ENCODE peak calls at places on chromosome 1, in ten cellular contexts. D, E, T, O, K, W, F, M, B and Q are unnamed samples.

GRCh38 chr1:6118415-6118814 is 61.7 kb downstream of the CHD5 start:
- DNase-seq in D (no peak), E (no peak), T (no peak), O (no peak), K (peak; percentile 12), W (no peak), F (peak; percentile 44), M (no peak), B (no peak), Q (no peak)

GRCh38 chr1:80417651-80418050 is 1383.1 kb upstream of the ADGRL2 start:
- DNase-seq in D (no peak), E (no peak), T (no peak), O (no peak), K (peak; percentile 78), W (no peak), F (peak; percentile 83), M (no peak), B (no peak), Q (no peak)

GRCh38 chr1:70314706-70315304 is 39.7 kb downstream of the ANKRD13C start:
- DNase-seq in D (no peak), E (no peak), T (no peak), O (no peak), K (no peak), W (no peak), F (no peak), M (no peak), B (no peak), Q (no peak)

GRCh38 chr1:92708368-92708950 is 76.4 kb downstream of the EVI5 start:
- DNase-seq in D (no peak), E (no peak), T (no peak), O (no peak), K (peak; percentile 31), W (no peak), F (no peak), M (no peak), B (no peak), Q (no peak)

GRCh38 chr1:161733526-161733925 is 12.2 kb downstream of the FCRLB start:
- DNase-seq in D (peak; percentile 67), E (no peak), T (no peak), O (no peak), K (peak; percentile 89), W (no peak), F (peak; percentile 96), M (no peak), B (no peak), Q (peak; percentile 68)

GRCh38 chr1:96075704-96076455 is 645.7 kb upstream of the PTBP2 start:
- DNase-seq in D (peak; percentile 4), E (no peak), T (no peak), O (no peak), K (peak; percentile 4), W (no peak), F (no peak), M (no peak), B (no peak), Q (no peak)

GRCh38 chr1:57724535-57724934 is 300.7 kb upstream of the DAB1 start:
- DNase-seq in D (no peak), E (no peak), T (no peak), O (no peak), K (no peak), W (no peak), F (no peak), M (no peak), B (no peak), Q (no peak)

GRCh38 chr1:79507770-79508169 is 501.2 kb upstream of the ADGRL4 start:
- DNase-seq in D (no peak), E (no peak), T (no peak), O (no peak), K (no peak), W (no peak), F (no peak), M (no peak), B (no peak), Q (no peak)

GRCh38 chr1:157704878-157705277 is 4.3 kb upstream of the FCRL3 start:
- DNase-seq in D (no peak), E (no peak), T (no peak), O (no peak), K (no peak), W (no peak), F (no peak), M (no peak), B (no peak), Q (no peak)

GRCh38 chr1:14715266-14715665 is 116.8 kb downstream of the KAZN start:
- DNase-seq in D (no peak), E (no peak), T (peak; percentile 43), O (no peak), K (no peak), W (no peak), F (no peak), M (no peak), B (no peak), Q (no peak)

GRCh38 chr1:8463144-8463927 is 145.4 kb downstream of the SLC45A1 start:
- DNase-seq in D (peak; percentile 81), E (peak; percentile 32), T (no peak), O (no peak), K (peak; percentile 79), W (peak; percentile 60), F (peak; percentile 80), M (no peak), B (no peak), Q (no peak)

GRCh38 chr1:29639741-29640427 is 403.6 kb downstream of the PTPRU start:
- DNase-seq in D (no peak), E (no peak), T (peak; percentile 87), O (no peak), K (peak; percentile 94), W (no peak), F (peak; percentile 55), M (no peak), B (no peak), Q (peak; percentile 76)

GRCh38 chr1:67460648-67461500 is 30.7 kb upstream of the SERBP1 start:
- DNase-seq in D (no peak), E (no peak), T (no peak), O (peak; percentile 83), K (no peak), W (no peak), F (peak; percentile 64), M (no peak), B (no peak), Q (no peak)

GRCh38 chr1:29356663-29357062 is 120.3 kb downstream of the PTPRU start:
- DNase-seq in D (no peak), E (no peak), T (no peak), O (no peak), K (no peak), W (no peak), F (no peak), M (no peak), B (no peak), Q (no peak)

GRCh38 chr1:39406533-39407478 is 84.6 kb upstream of the BMP8A start:
- DNase-seq in D (peak; percentile 37), E (no peak), T (no peak), O (no peak), K (peak; percentile 86), W (peak; percentile 21), F (peak; percentile 90), M (no peak), B (no peak), Q (no peak)

GRCh38 chr1:33472349-33472980 is at the start of gene ZSCAN20:
- DNase-seq in D (peak; percentile 99), E (peak; percentile 99), T (peak; percentile 99), O (peak; percentile 98), K (peak; percentile 98), W (peak; percentile 96), F (peak; percentile 98), M (peak; percentile 98), B (peak; percentile 99), Q (peak; percentile 76)

GRCh38 chr1:33470495-33471012 is 1.9 kb upstream of the ZSCAN20 start:
- DNase-seq in D (peak; percentile 81), E (peak; percentile 79), T (peak; percentile 83), O (peak; percentile 79), K (peak; percentile 76), W (peak; percentile 60), F (peak; percentile 83), M (peak; percentile 85), B (peak; percentile 80), Q (no peak)

GRCh38 chr1:33468972-33469371 is 3.5 kb upstream of the ZSCAN20 start:
- DNase-seq in D (no peak), E (no peak), T (no peak), O (no peak), K (no peak), W (no peak), F (no peak), M (no peak), B (no peak), Q (no peak)

GRCh38 chr1:33473900-33474299 is 1.5 kb downstream of the ZSCAN20 start:
- DNase-seq in D (no peak), E (no peak), T (no peak), O (no peak), K (no peak), W (no peak), F (peak; percentile 41), M (no peak), B (no peak), Q (no peak)

GRCh38 chr1:33471416-33471815 is 1.0 kb upstream of the ZSCAN20 start:
- DNase-seq in D (no peak), E (no peak), T (no peak), O (no peak), K (no peak), W (no peak), F (no peak), M (no peak), B (no peak), Q (no peak)
- H3K4me3 ChIP-seq in D (no peak overlapping the region), E (no peak overlapping the region), T (no peak overlapping the region), O (no peak overlapping the region), K (no peak overlapping the region), W (no peak overlapping the region), F (no peak overlapping the region), M (no peak overlapping the region), B (no peak overlapping the region), Q (no peak overlapping the region)

GRCh38 chr1:11129649-11130048 is 30.0 kb upstream of the EXOSC10 start:
- DNase-seq in D (no peak), E (no peak), T (no peak), O (no peak), K (no peak), W (no peak), F (no peak), M (no peak), B (no peak), Q (no peak)
- TF ChIP-seq CTCF in D (no peak), E (no peak), T (no peak), O (no peak), K (no peak), W (no peak), F (no peak), M (no peak), B (no peak), Q (no peak)

GRCh38 chr1:151061012-151061401 is 810 bp downstream of the MLLT11 start:
- DNase-seq in D (peak; percentile 41), E (no peak), T (no peak), O (no peak), K (peak; percentile 43), W (no peak), F (no peak), M (peak; percentile 74), B (no peak), Q (no peak)
- H3K4me3 ChIP-seq in D (peak overlapping the region; percentile 91), E (peak overlapping the region; percentile 88), T (no peak overlapping the region), O (peak overlapping the region; percentile 98), K (peak overlapping the region; percentile 35), W (no peak overlapping the region), F (peak overlapping the region; percentile 95), M (peak overlapping the region; percentile 90), B (no peak overlapping the region), Q (peak overlapping the region; percentile 76)

DNA sequence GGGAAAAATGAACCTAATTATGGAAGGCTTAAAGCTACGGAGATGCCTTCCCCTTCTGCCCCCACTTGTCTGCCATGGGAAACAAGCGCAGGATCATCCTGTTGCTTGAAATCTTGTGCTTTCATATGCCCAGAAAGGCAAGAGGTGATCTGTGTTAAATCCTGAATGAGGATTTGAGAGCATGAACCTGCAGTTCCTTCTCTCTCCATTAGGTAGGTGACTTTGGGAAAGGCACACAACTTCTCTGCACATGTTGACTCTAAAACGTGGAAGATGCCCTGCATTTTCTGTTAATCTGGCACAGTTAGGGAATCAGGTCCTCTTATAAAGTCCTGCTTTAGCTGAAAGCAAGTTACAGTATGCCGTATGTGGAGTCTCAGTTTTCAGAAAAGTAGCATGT is 46.6 kb upstream of the MTR start:
- DNase-seq in D (no peak), E (no peak), T (no peak), O (no peak), K (no peak), W (no peak), F (no peak), M (no peak), B (no peak), Q (no peak)
- TF ChIP-seq CTCF in D (peak; percentile 9), E (no peak), T (no peak), O (no peak), K (peak; percentile 8), W (no peak), F (peak; percentile 12), M (peak; percentile 67), B (no peak), Q (peak; percentile 39)